ENCODE peak calls at places on chromosomes 5 and 9, in four cellular contexts. Z, A, V and K are unnamed samples.

GRCh38 chr9:88745281-88746001 is 210.5 kb downstream of the NXNL2 start:
- DNase-seq in Z (no peak), A (no peak), V (no peak), K (no peak)

GRCh38 chr5:94700592-94700991 is 82.1 kb downstream of the SLF1 start:
- DNase-seq in V (no peak), Z (no peak), A (no peak), K (no peak)

GRCh38 chr5:45680950-45681349 is 15.2 kb downstream of the HCN1 start:
- DNase-seq in Z (no peak), A (no peak), V (no peak), K (no peak)

GRCh38 chr9:4923141-4923540 is 61.9 kb upstream of the JAK2 start:
- DNase-seq in A (no peak), Z (no peak), V (no peak), K (no peak)

GRCh38 chr5:141617128-141617527 is 1.7 kb downstream of the DIAPH1 start:
- DNase-seq in V (no peak), A (no peak), Z (no peak), K (no peak)

GRCh38 chr5:59616413-59616812 is 277.1 kb downstream of the PDE4D start:
- DNase-seq in Z (no peak), A (no peak), V (no peak), K (no peak)

GRCh38 chr9:135147473-135147805 is 60.0 kb downstream of the OLFM1 start:
- DNase-seq in Z (no peak), V (no peak), A (no peak), K (no peak)

GRCh38 chr5:126811515-126812198 is 34.7 kb downstream of the LMNB1 start:
- DNase-seq in Z (no peak), V (no peak), A (no peak), K (no peak)

GRCh38 chr5:6246820-6247437 is 131.4 kb downstream of the MED10 start:
- DNase-seq in Z (no peak), A (no peak), V (no peak), K (no peak)

DNA sequence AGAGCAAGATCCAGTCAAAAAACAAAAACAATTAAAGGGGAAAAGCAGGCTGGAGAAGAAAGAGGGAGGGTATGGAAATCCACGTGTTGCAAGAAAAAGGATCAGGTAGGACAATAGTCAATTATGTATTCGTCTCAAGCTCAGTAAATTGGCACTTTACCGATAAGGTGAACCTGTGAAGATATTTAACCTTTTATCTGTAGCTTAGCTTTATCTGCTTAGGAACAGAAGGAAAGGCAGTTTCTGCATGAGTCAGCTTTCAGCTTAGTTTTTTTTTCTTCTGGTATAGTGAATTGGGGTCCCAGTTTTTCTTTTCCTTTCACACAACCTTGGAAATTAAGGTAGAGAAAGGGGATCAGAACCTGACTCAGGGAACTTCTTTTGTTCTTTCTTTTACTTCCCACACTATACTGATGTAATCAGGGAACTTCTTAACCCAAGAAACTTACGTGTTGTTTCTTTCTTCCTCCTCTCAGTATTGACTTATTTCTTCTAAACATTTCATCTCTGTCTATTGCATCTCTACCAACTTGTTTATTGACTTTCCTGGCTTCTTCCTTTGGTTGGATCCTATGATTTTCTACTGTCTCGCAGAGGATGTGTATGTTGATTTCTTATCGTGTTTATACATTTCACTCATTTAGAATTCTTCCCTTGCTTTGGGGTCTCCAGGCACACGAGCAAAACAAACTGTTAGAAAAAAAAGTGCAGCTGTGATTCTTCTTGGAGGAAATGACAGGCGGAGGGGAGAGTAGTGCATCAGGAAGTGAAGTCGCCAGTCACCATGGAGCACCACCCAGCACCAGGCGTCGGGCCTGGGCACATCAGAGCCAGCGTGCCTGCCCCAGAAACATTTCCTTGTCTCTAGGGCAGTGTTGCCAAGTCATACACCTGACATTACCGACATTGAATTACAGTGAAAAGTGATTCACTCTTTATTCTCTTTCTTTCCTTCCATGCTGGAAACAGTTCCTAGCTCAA is 123.0 kb upstream of the LHFPL2 start:
- DNase-seq in Z (no peak), V (no peak), A (no peak), K (no peak)
- H3K4me3 ChIP-seq in Z (no peak), V (no peak), A (no peak), K (no peak)

GRCh38 chr5:43613370-43613769 is 10.4 kb downstream of the NNT start:
- DNase-seq in V (no peak), A (no peak), Z (no peak), K (no peak)
- TF ChIP-seq POLR2A in V (no peak), A (no peak), Z (no peak), K (no peak)

GRCh38 chr5:150404121-150404990 is 8.4 kb downstream of the CD74 start:
- DNase-seq in V (no peak), A (no peak), Z (no peak), K (peak)

GRCh38 chr5:150406120-150407096 is 6.3 kb downstream of the CD74 start:
- DNase-seq in A (no peak), Z (no peak), V (peak), K (no peak)

GRCh38 chr5:150402901-150403342 is 9.8 kb downstream of the CD74 start:
- DNase-seq in A (no peak), V (no peak), Z (no peak), K (no peak)

GRCh38 chr5:150407097-150407720 is 5.5 kb downstream of the CD74 start:
- DNase-seq in Z (no peak), V (peak), A (no peak), K (no peak)

DNA sequence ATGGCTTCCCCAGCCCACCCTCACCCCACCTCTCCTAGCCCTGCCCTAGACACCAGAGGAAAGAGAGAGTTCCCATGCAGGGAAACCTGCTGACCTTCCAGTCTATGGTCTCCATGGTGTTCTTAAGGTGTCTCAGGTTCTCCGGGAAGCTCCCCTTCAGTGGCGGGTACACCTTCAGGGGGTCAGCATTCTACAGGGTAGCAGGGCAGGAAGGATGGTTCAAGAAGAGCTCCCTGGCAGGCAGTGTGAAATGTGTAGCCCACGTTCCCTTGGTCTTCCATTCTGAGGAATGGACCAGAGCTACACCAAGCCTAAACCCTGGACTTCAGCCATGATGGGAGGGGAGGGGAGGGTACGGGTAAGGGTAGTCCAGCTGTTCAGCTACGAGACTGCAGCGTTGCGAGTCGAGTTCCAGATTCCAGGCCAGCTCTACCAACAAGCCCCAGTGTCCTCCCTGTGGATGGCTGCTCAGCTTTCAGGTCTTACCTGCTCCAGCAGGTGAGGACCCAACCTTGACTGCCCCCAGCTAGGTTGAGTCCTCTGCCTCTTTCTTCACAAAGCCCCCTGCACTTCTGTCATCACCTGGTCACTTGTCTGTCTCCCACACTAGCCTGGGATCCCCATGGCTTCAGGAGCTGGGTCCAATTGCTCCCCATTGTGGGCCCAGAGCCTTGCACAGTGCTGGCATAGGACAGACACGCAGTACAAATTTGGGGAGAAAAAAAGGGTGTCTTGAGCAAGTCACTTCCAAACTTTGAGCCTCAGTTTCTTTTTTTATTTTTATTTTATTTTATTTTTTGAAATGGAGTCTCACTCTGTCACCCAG is 7.5 kb downstream of the CD74 start:
- DNase-seq in A (no peak), Z (no peak), V (no peak), K (no peak)
- H3K4me3 ChIP-seq in A (no peak), Z (no peak), V (no peak), K (no peak)

GRCh38 chr9:136666364-136667216 is 3.9 kb downstream of the EGFL7 start:
- DNase-seq in Z (no peak), V (no peak), A (no peak), K (no peak)
- TF ChIP-seq POLR2A in Z (no peak), V (no peak), A (no peak), K (no peak)